ENCODE peak calls at places on chromosomes 16 and 17, in eight cellular contexts. A, M, Q, K, V, B, S and W are unnamed samples.

GRCh38 chr16:5649762-5650445 is 552.3 kb upstream of the EEF2KMT start:
- DNase-seq in M (no peak), K (no peak), A (peak; percentile 63), V (no peak), Q (no peak), S (no peak), B (no peak), W (no peak)

GRCh38 chr16:26818393-26818792 is 248.3 kb upstream of the C16orf82 start:
- DNase-seq in M (no peak), V (no peak), S (no peak), A (no peak), Q (no peak), K (no peak), B (no peak), W (no peak)

GRCh38 chr16:5042574-5043171 is 8.9 kb upstream of the NAGPA start:
- DNase-seq in A (no peak), M (peak; percentile 7), K (peak; percentile 60), B (no peak), V (no peak), Q (no peak), S (no peak), W (no peak)

GRCh38 chr16:21158208-21159110 is at the start of gene LDAF1:
- DNase-seq in Q (peak; percentile 75), M (peak; percentile 90), B (no peak), S (peak; percentile 26), V (peak; percentile 88), K (peak; percentile 63), A (peak; percentile 90), W (peak; percentile 50)

GRCh38 chr17:29133146-29133713 is 47.0 kb downstream of the MYO18A start:
- DNase-seq in A (no peak), K (peak; percentile 89), V (no peak), B (no peak), M (peak; percentile 29), Q (peak; percentile 62), S (peak; percentile 64), W (no peak)

GRCh38 chr16:87365021-87365713 is 18.4 kb downstream of the FBXO31 start:
- DNase-seq in B (no peak), M (no peak), Q (no peak), S (no peak), V (no peak), K (no peak), A (no peak), W (no peak)

GRCh38 chr17:8140413-8141029 is 11.7 kb downstream of the PER1 start:
- DNase-seq in Q (no peak), M (peak; percentile 64), A (no peak), S (no peak), K (no peak), V (no peak), B (no peak), W (no peak)

GRCh38 chr17:79997004-79997673 is 38.5 kb downstream of the TBC1D16 start:
- DNase-seq in B (no peak), S (no peak), Q (no peak), K (no peak), M (no peak), V (no peak), A (no peak), W (no peak)

GRCh38 chr16:4641306-4641687 is 16.7 kb downstream of the MGRN1 start:
- DNase-seq in B (no peak), M (no peak), S (no peak), K (no peak), Q (no peak), V (no peak), A (no peak), W (no peak)

GRCh38 chr17:33924105-33924504 is 331.0 kb upstream of the CCL2 start:
- DNase-seq in S (no peak), Q (no peak), B (no peak), A (no peak), V (no peak), K (no peak), M (no peak), W (no peak)

GRCh38 chr16:56233795-56234566 is 42.7 kb downstream of the GNAO1 start:
- DNase-seq in S (no peak), V (no peak), Q (no peak), B (no peak), M (no peak), A (no peak), K (no peak), W (no peak)

GRCh38 chr16:70676571-70677498 is 9.0 kb downstream of the MTSS2 start:
- DNase-seq in Q (no peak), B (no peak), A (no peak), M (no peak), V (no peak), S (no peak), K (no peak), W (no peak)

GRCh38 chr16:83895243-83895642 is 3.7 kb upstream of the MLYCD start:
- DNase-seq in A (no peak), M (no peak), V (no peak), B (no peak), Q (no peak), S (no peak), K (no peak), W (no peak)

GRCh38 chr16:54282923-54283734 is 3.5 kb downstream of the IRX3 start:
- DNase-seq in A (no peak), V (no peak), K (no peak), Q (no peak), M (peak; percentile 37), S (no peak), B (no peak), W (no peak)

DNA sequence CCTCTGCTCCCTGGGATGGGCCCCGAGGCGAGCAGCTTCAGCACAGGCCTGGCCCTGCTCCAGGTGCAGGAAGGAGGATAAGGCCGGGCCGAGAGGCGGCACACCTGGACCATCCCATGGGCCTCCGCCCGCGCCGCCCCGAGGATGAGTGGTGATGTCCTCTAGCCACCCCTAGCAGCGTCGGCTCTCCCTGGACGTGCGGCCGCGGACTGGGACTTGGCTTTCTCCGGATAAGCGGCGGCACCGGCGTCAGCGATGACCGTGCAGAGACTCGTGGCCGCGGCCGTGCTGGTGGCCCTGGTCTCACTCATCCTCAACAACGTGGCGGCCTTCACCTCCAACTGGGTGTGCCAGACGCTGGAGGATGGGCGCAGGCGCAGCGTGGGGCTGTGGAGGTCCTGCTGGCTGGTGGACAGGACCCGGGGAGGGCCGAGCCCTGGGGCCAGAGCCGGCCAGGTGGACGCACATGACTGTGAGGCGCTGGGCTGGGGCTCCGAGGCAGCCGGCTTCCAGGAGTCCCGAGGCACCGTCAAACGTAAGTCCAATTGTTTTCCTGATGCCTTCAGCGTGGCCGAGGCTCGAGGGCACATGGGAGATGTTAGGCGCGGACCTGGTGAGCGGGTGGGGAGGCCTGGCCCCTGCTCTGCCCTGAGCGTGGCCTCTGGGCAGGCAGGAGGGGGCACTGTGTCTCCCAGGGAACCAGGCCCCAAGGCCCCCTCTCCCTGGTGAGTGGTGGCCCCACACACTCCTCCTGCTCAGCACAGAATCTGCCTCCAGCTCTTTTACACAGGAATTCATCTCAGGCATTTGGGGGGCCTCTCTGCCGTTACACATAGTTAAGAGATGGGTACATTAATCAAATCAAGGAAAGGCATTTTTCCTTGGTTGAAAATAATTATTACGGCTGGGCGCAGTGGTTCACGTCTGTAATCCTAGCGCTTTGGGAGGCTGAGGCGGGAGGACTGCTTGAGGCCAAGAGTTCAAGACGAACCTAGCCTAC is 855 bp downstream of the TMEM204 start:
- DNase-seq in M (no peak), K (peak; percentile 11), B (no peak), A (no peak), S (no peak), V (no peak), Q (no peak), W (no peak)
- TF ChIP-seq CTCF in M (no peak), K (no peak), B (peak; percentile 27), A (no peak), S (no peak), V (no peak), Q (no peak), W (no peak)

GRCh38 chr16:57830890-57831484 is 28.7 kb upstream of the KIFC3 start:
- DNase-seq in Q (no peak), S (no peak), V (no peak), M (no peak), K (no peak), A (peak; percentile 57), B (no peak), W (no peak)

GRCh38 chr16:57826706-57827625 is 24.7 kb upstream of the KIFC3 start:
- DNase-seq in S (no peak), Q (no peak), M (no peak), V (no peak), B (no peak), K (no peak), A (peak; percentile 92), W (no peak)

GRCh38 chr16:57829969-57830360 is 27.7 kb upstream of the KIFC3 start:
- DNase-seq in S (no peak), M (no peak), B (no peak), V (no peak), A (no peak), K (no peak), Q (no peak), W (no peak)

GRCh38 chr16:57826040-57826434 is 23.7 kb upstream of the KIFC3 start:
- DNase-seq in Q (no peak), K (no peak), A (no peak), S (no peak), V (no peak), M (no peak), B (no peak), W (no peak)

DNA sequence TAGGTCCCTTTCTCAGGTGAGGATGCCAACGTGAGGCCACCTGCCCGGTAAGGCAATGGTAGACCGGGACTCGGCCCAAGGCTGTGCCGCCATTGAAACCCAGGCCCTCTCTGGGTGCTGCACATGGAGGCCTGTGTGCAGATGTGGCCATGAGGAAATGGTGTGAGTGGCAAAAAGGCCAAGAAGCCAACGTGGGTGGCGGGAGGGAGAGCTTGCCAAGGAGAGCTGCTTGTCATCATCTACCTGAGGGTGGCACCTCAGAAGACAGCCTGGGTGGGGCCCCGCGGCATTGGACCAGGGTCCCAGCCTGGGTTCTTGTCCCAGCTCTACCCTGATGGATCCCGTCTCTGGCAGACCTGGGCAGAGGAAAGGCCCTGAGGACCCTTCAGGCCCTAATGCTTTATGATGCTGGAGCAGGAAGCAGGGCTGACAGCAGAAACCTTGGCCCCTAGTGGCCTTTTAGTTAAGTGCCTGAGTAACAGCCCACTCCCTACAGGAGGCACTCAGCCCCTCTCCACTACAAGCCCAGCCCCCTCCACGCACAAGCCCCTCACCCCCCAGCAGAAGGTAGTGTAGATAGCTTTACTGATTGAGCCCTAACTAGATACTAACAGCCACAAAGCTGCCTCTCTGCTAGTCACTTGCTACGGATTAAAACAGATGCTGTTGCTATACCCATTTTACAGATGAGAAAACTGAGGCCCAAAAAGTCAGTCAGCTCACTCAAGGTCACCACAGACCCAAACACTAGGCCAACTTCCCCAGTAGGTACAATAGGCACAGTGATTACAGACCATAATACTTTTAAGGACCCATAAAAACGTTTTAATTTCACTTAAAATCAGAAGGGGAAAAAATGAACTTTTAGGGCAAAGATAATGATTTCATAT is 26.2 kb upstream of the KIFC3 start:
- DNase-seq in A (peak; percentile 45), Q (no peak), V (no peak), K (no peak), S (no peak), B (no peak), M (no peak), W (no peak)
- TF ChIP-seq CTCF in A (no peak), Q (no peak), V (no peak), K (no peak), S (no peak), B (peak; percentile 9), M (no peak), W (no peak)

GRCh38 chr17:67293251-67294203 is 48.5 kb upstream of the HELZ start:
- DNase-seq in B (no peak), A (peak; percentile 68), V (peak; percentile 75), M (peak; percentile 64), K (peak; percentile 29), Q (peak; percentile 74), S (no peak), W (peak; percentile 27)
- TF ChIP-seq CTCF in B (peak; percentile 73), A (peak; percentile 91), V (peak; percentile 85), M (peak; percentile 86), K (peak; percentile 64), Q (peak; percentile 70), S (peak; percentile 74), W (peak; percentile 26)

GRCh38 chr17:56305017-56305416 is 151.7 kb downstream of the ANKFN1 start:
- DNase-seq in V (no peak), B (no peak), Q (no peak), M (no peak), K (no peak), A (no peak), S (no peak), W (no peak)
- TF ChIP-seq CTCF in V (no peak), B (no peak), Q (no peak), M (no peak), K (no peak), A (no peak), S (no peak), W (no peak)